ENCODE peak calls at places on chromosome 4, in four cellular contexts. One of them, this sample, is unnamed.

GRCh38 chr4:1756079-1756478 is 34.8 kb downstream of the TACC3 start:
- DNase-seq in astrocyte: no peak
- DNase-seq in stimulated activated CD8-positive, alpha-beta memory T cell treated with anti-CD3 and anti-CD28 coated beads, Interleukin-4, amount 100 ng/mL, for 4 hours: no peak
- DNase-seq in activated T-helper 1 cell treated with anti-CD3 and anti-CD28 coated beads, Interleukin-2, amount 50 U/mL, for 16 hours: no peak
- DNase-seq in this sample: no peak

GRCh38 chr4:157287445-157287844 is 66.9 kb downstream of the GRIA2 start:
- DNase-seq in stimulated activated CD8-positive, alpha-beta memory T cell treated with anti-CD3 and anti-CD28 coated beads, Interleukin-4, amount 100 ng/mL, for 4 hours: no peak
- DNase-seq in astrocyte: no peak
- DNase-seq in activated T-helper 1 cell treated with anti-CD3 and anti-CD28 coated beads, Interleukin-2, amount 50 U/mL, for 16 hours: no peak
- DNase-seq in this sample: no peak

GRCh38 chr4:108834167-108834566 is 71.3 kb upstream of the ETNPPL start:
- DNase-seq in stimulated activated CD8-positive, alpha-beta memory T cell treated with anti-CD3 and anti-CD28 coated beads, Interleukin-4, amount 100 ng/mL, for 4 hours: no peak
- DNase-seq in astrocyte: peak
- DNase-seq in activated T-helper 1 cell treated with anti-CD3 and anti-CD28 coated beads, Interleukin-2, amount 50 U/mL, for 16 hours: no peak
- DNase-seq in this sample: no peak

GRCh38 chr4:24551492-24552330 is 32.6 kb downstream of the DHX15 start:
- DNase-seq in stimulated activated CD8-positive, alpha-beta memory T cell treated with anti-CD3 and anti-CD28 coated beads, Interleukin-4, amount 100 ng/mL, for 4 hours: no peak
- DNase-seq in activated T-helper 1 cell treated with anti-CD3 and anti-CD28 coated beads, Interleukin-2, amount 50 U/mL, for 16 hours: no peak
- DNase-seq in astrocyte: peak
- DNase-seq in this sample: no peak

GRCh38 chr4:92735025-92735665 is 431.4 kb downstream of the GRID2 start:
- DNase-seq in stimulated activated CD8-positive, alpha-beta memory T cell treated with anti-CD3 and anti-CD28 coated beads, Interleukin-4, amount 100 ng/mL, for 4 hours: no peak
- DNase-seq in astrocyte: no peak
- DNase-seq in activated T-helper 1 cell treated with anti-CD3 and anti-CD28 coated beads, Interleukin-2, amount 50 U/mL, for 16 hours: no peak
- DNase-seq in this sample: no peak

GRCh38 chr4:81376720-81377119 is 95.0 kb downstream of the RASGEF1B start:
- DNase-seq in activated T-helper 1 cell treated with anti-CD3 and anti-CD28 coated beads, Interleukin-2, amount 50 U/mL, for 16 hours: no peak
- DNase-seq in stimulated activated CD8-positive, alpha-beta memory T cell treated with anti-CD3 and anti-CD28 coated beads, Interleukin-4, amount 100 ng/mL, for 4 hours: no peak
- DNase-seq in astrocyte: no peak
- DNase-seq in this sample: no peak

GRCh38 chr4:137521053-137521452 is 11.2 kb downstream of the PCDH18 start:
- DNase-seq in stimulated activated CD8-positive, alpha-beta memory T cell treated with anti-CD3 and anti-CD28 coated beads, Interleukin-4, amount 100 ng/mL, for 4 hours: no peak
- DNase-seq in activated T-helper 1 cell treated with anti-CD3 and anti-CD28 coated beads, Interleukin-2, amount 50 U/mL, for 16 hours: no peak
- DNase-seq in astrocyte: no peak
- DNase-seq in this sample: no peak

GRCh38 chr4:30718021-30718888 is 1.9 kb upstream of the PCDH7 start:
- DNase-seq in activated T-helper 1 cell treated with anti-CD3 and anti-CD28 coated beads, Interleukin-2, amount 50 U/mL, for 16 hours: no peak
- DNase-seq in stimulated activated CD8-positive, alpha-beta memory T cell treated with anti-CD3 and anti-CD28 coated beads, Interleukin-4, amount 100 ng/mL, for 4 hours: no peak
- DNase-seq in astrocyte: peak
- DNase-seq in this sample: peak

GRCh38 chr4:184287697-184288255 is 70.1 kb upstream of the ENPP6 start:
- DNase-seq in activated T-helper 1 cell treated with anti-CD3 and anti-CD28 coated beads, Interleukin-2, amount 50 U/mL, for 16 hours: no peak
- DNase-seq in stimulated activated CD8-positive, alpha-beta memory T cell treated with anti-CD3 and anti-CD28 coated beads, Interleukin-4, amount 100 ng/mL, for 4 hours: no peak
- DNase-seq in astrocyte: no peak
- DNase-seq in this sample: no peak

GRCh38 chr4:57249083-57249482 is 138.9 kb upstream of the IGFBP7 start:
- DNase-seq in stimulated activated CD8-positive, alpha-beta memory T cell treated with anti-CD3 and anti-CD28 coated beads, Interleukin-4, amount 100 ng/mL, for 4 hours: no peak
- DNase-seq in astrocyte: peak
- DNase-seq in activated T-helper 1 cell treated with anti-CD3 and anti-CD28 coated beads, Interleukin-2, amount 50 U/mL, for 16 hours: no peak
- DNase-seq in this sample: no peak

GRCh38 chr4:152975615-152976465 is 39.7 kb downstream of the FHDC1 start:
- DNase-seq in activated T-helper 1 cell treated with anti-CD3 and anti-CD28 coated beads, Interleukin-2, amount 50 U/mL, for 16 hours: no peak
- DNase-seq in astrocyte: no peak
- DNase-seq in stimulated activated CD8-positive, alpha-beta memory T cell treated with anti-CD3 and anti-CD28 coated beads, Interleukin-4, amount 100 ng/mL, for 4 hours: no peak
- DNase-seq in this sample: no peak

GRCh38 chr4:133624744-133625143 is 475.6 kb downstream of the PCDH10 start:
- DNase-seq in astrocyte: no peak
- DNase-seq in stimulated activated CD8-positive, alpha-beta memory T cell treated with anti-CD3 and anti-CD28 coated beads, Interleukin-4, amount 100 ng/mL, for 4 hours: no peak
- DNase-seq in activated T-helper 1 cell treated with anti-CD3 and anti-CD28 coated beads, Interleukin-2, amount 50 U/mL, for 16 hours: no peak
- DNase-seq in this sample: no peak

GRCh38 chr4:145308598-145308997 is 128.2 kb upstream of the OTUD4 start:
- DNase-seq in stimulated activated CD8-positive, alpha-beta memory T cell treated with anti-CD3 and anti-CD28 coated beads, Interleukin-4, amount 100 ng/mL, for 4 hours: no peak
- DNase-seq in astrocyte: no peak
- DNase-seq in activated T-helper 1 cell treated with anti-CD3 and anti-CD28 coated beads, Interleukin-2, amount 50 U/mL, for 16 hours: no peak
- DNase-seq in this sample: no peak

GRCh38 chr4:154602404-154603020 is 9.9 kb downstream of the FGG start:
- DNase-seq in stimulated activated CD8-positive, alpha-beta memory T cell treated with anti-CD3 and anti-CD28 coated beads, Interleukin-4, amount 100 ng/mL, for 4 hours: no peak
- DNase-seq in activated T-helper 1 cell treated with anti-CD3 and anti-CD28 coated beads, Interleukin-2, amount 50 U/mL, for 16 hours: no peak
- DNase-seq in astrocyte: peak
- DNase-seq in this sample: no peak

GRCh38 chr4:73740353-73740778 is at the start of gene CXCL8:
- DNase-seq in activated T-helper 1 cell treated with anti-CD3 and anti-CD28 coated beads, Interleukin-2, amount 50 U/mL, for 16 hours: no peak
- DNase-seq in astrocyte: peak
- DNase-seq in stimulated activated CD8-positive, alpha-beta memory T cell treated with anti-CD3 and anti-CD28 coated beads, Interleukin-4, amount 100 ng/mL, for 4 hours: no peak
- DNase-seq in this sample: no peak

GRCh38 chr4:184262901-184263300 is 45.2 kb upstream of the ENPP6 start:
- DNase-seq in activated T-helper 1 cell treated with anti-CD3 and anti-CD28 coated beads, Interleukin-2, amount 50 U/mL, for 16 hours: no peak
- DNase-seq in stimulated activated CD8-positive, alpha-beta memory T cell treated with anti-CD3 and anti-CD28 coated beads, Interleukin-4, amount 100 ng/mL, for 4 hours: no peak
- DNase-seq in astrocyte: no peak
- DNase-seq in this sample: no peak

GRCh38 chr4:37885496-37885895 is 5.4 kb upstream of the TBC1D1 start:
- DNase-seq in activated T-helper 1 cell treated with anti-CD3 and anti-CD28 coated beads, Interleukin-2, amount 50 U/mL, for 16 hours: no peak
- DNase-seq in stimulated activated CD8-positive, alpha-beta memory T cell treated with anti-CD3 and anti-CD28 coated beads, Interleukin-4, amount 100 ng/mL, for 4 hours: no peak
- DNase-seq in astrocyte: peak
- DNase-seq in this sample: no peak

GRCh38 chr4:6986067-6986780 is 56.9 kb upstream of the TADA2B start:
- DNase-seq in stimulated activated CD8-positive, alpha-beta memory T cell treated with anti-CD3 and anti-CD28 coated beads, Interleukin-4, amount 100 ng/mL, for 4 hours: no peak
- DNase-seq in astrocyte: peak
- DNase-seq in activated T-helper 1 cell treated with anti-CD3 and anti-CD28 coated beads, Interleukin-2, amount 50 U/mL, for 16 hours: no peak
- DNase-seq in this sample: no peak

GRCh38 chr4:3300198-3300671 is 7.4 kb downstream of the RGS12 start:
- DNase-seq in activated T-helper 1 cell treated with anti-CD3 and anti-CD28 coated beads, Interleukin-2, amount 50 U/mL, for 16 hours: no peak
- DNase-seq in stimulated activated CD8-positive, alpha-beta memory T cell treated with anti-CD3 and anti-CD28 coated beads, Interleukin-4, amount 100 ng/mL, for 4 hours: no peak
- DNase-seq in astrocyte: no peak
- DNase-seq in this sample: peak

GRCh38 chr4:174450051-174450450 is 72.2 kb downstream of the HPGD start:
- DNase-seq in astrocyte: no peak
- DNase-seq in stimulated activated CD8-positive, alpha-beta memory T cell treated with anti-CD3 and anti-CD28 coated beads, Interleukin-4, amount 100 ng/mL, for 4 hours: no peak
- DNase-seq in activated T-helper 1 cell treated with anti-CD3 and anti-CD28 coated beads, Interleukin-2, amount 50 U/mL, for 16 hours: no peak
- DNase-seq in this sample: no peak

GRCh38 chr4:151361966-151362365 is 36.6 kb upstream of the SH3D19 start:
- DNase-seq in activated T-helper 1 cell treated with anti-CD3 and anti-CD28 coated beads, Interleukin-2, amount 50 U/mL, for 16 hours: no peak
- DNase-seq in stimulated activated CD8-positive, alpha-beta memory T cell treated with anti-CD3 and anti-CD28 coated beads, Interleukin-4, amount 100 ng/mL, for 4 hours: no peak
- DNase-seq in astrocyte: no peak
- DNase-seq in this sample: no peak

GRCh38 chr4:146033149-146033548 is 94.5 kb upstream of the ZNF827 start:
- DNase-seq in stimulated activated CD8-positive, alpha-beta memory T cell treated with anti-CD3 and anti-CD28 coated beads, Interleukin-4, amount 100 ng/mL, for 4 hours: no peak
- DNase-seq in astrocyte: no peak
- DNase-seq in activated T-helper 1 cell treated with anti-CD3 and anti-CD28 coated beads, Interleukin-2, amount 50 U/mL, for 16 hours: no peak
- DNase-seq in this sample: no peak

GRCh38 chr4:77152421-77152820 is 4.6 kb upstream of the CCNG2 start:
- DNase-seq in astrocyte: no peak
- DNase-seq in activated T-helper 1 cell treated with anti-CD3 and anti-CD28 coated beads, Interleukin-2, amount 50 U/mL, for 16 hours: no peak
- DNase-seq in stimulated activated CD8-positive, alpha-beta memory T cell treated with anti-CD3 and anti-CD28 coated beads, Interleukin-4, amount 100 ng/mL, for 4 hours: no peak
- DNase-seq in this sample: no peak

GRCh38 chr4:39480902-39481695 is 22.2 kb downstream of the LIAS start:
- DNase-seq in stimulated activated CD8-positive, alpha-beta memory T cell treated with anti-CD3 and anti-CD28 coated beads, Interleukin-4, amount 100 ng/mL, for 4 hours: no peak
- DNase-seq in astrocyte: no peak
- DNase-seq in activated T-helper 1 cell treated with anti-CD3 and anti-CD28 coated beads, Interleukin-2, amount 50 U/mL, for 16 hours: no peak
- DNase-seq in this sample: no peak

GRCh38 chr4:16139066-16139945 is 55.5 kb upstream of the PROM1 start:
- DNase-seq in astrocyte: no peak
- DNase-seq in activated T-helper 1 cell treated with anti-CD3 and anti-CD28 coated beads, Interleukin-2, amount 50 U/mL, for 16 hours: no peak
- DNase-seq in stimulated activated CD8-positive, alpha-beta memory T cell treated with anti-CD3 and anti-CD28 coated beads, Interleukin-4, amount 100 ng/mL, for 4 hours: no peak
- DNase-seq in this sample: no peak

GRCh38 chr4:53907772-53908171 is 156.6 kb downstream of the CHIC2 start:
- DNase-seq in astrocyte: no peak
- DNase-seq in stimulated activated CD8-positive, alpha-beta memory T cell treated with anti-CD3 and anti-CD28 coated beads, Interleukin-4, amount 100 ng/mL, for 4 hours: no peak
- DNase-seq in activated T-helper 1 cell treated with anti-CD3 and anti-CD28 coated beads, Interleukin-2, amount 50 U/mL, for 16 hours: no peak
- DNase-seq in this sample: no peak

GRCh38 chr4:91427171-91427570 is 876.6 kb upstream of the GRID2 start:
- DNase-seq in activated T-helper 1 cell treated with anti-CD3 and anti-CD28 coated beads, Interleukin-2, amount 50 U/mL, for 16 hours: no peak
- DNase-seq in stimulated activated CD8-positive, alpha-beta memory T cell treated with anti-CD3 and anti-CD28 coated beads, Interleukin-4, amount 100 ng/mL, for 4 hours: no peak
- DNase-seq in astrocyte: peak
- DNase-seq in this sample: no peak

GRCh38 chr4:72846280-72847111 is 223.0 kb downstream of the COX18 start:
- DNase-seq in astrocyte: no peak
- DNase-seq in stimulated activated CD8-positive, alpha-beta memory T cell treated with anti-CD3 and anti-CD28 coated beads, Interleukin-4, amount 100 ng/mL, for 4 hours: no peak
- DNase-seq in activated T-helper 1 cell treated with anti-CD3 and anti-CD28 coated beads, Interleukin-2, amount 50 U/mL, for 16 hours: no peak
- DNase-seq in this sample: peak

GRCh38 chr4:7981738-7982394 is 42.2 kb upstream of the AFAP1 start:
- DNase-seq in astrocyte: no peak
- DNase-seq in activated T-helper 1 cell treated with anti-CD3 and anti-CD28 coated beads, Interleukin-2, amount 50 U/mL, for 16 hours: no peak
- DNase-seq in stimulated activated CD8-positive, alpha-beta memory T cell treated with anti-CD3 and anti-CD28 coated beads, Interleukin-4, amount 100 ng/mL, for 4 hours: no peak
- DNase-seq in this sample: no peak

GRCh38 chr4:53547983-53548382 is 43.3 kb downstream of the LNX1 start:
- DNase-seq in stimulated activated CD8-positive, alpha-beta memory T cell treated with anti-CD3 and anti-CD28 coated beads, Interleukin-4, amount 100 ng/mL, for 4 hours: no peak
- DNase-seq in astrocyte: peak
- DNase-seq in activated T-helper 1 cell treated with anti-CD3 and anti-CD28 coated beads, Interleukin-2, amount 50 U/mL, for 16 hours: no peak
- DNase-seq in this sample: no peak

GRCh38 chr4:48340276-48340904 is 939 bp upstream of the SLAIN2 start:
- DNase-seq in activated T-helper 1 cell treated with anti-CD3 and anti-CD28 coated beads, Interleukin-2, amount 50 U/mL, for 16 hours: no peak
- DNase-seq in astrocyte: peak
- DNase-seq in stimulated activated CD8-positive, alpha-beta memory T cell treated with anti-CD3 and anti-CD28 coated beads, Interleukin-4, amount 100 ng/mL, for 4 hours: no peak
- DNase-seq in this sample: no peak

GRCh38 chr4:42865572-42866189 is 26.8 kb upstream of the GRXCR1 start:
- DNase-seq in activated T-helper 1 cell treated with anti-CD3 and anti-CD28 coated beads, Interleukin-2, amount 50 U/mL, for 16 hours: peak
- DNase-seq in astrocyte: peak
- DNase-seq in stimulated activated CD8-positive, alpha-beta memory T cell treated with anti-CD3 and anti-CD28 coated beads, Interleukin-4, amount 100 ng/mL, for 4 hours: no peak
- DNase-seq in this sample: no peak

GRCh38 chr4:53693909-53694308 is 102.6 kb upstream of the LNX1 start:
- DNase-seq in stimulated activated CD8-positive, alpha-beta memory T cell treated with anti-CD3 and anti-CD28 coated beads, Interleukin-4, amount 100 ng/mL, for 4 hours: no peak
- DNase-seq in activated T-helper 1 cell treated with anti-CD3 and anti-CD28 coated beads, Interleukin-2, amount 50 U/mL, for 16 hours: no peak
- DNase-seq in astrocyte: no peak
- DNase-seq in this sample: no peak

GRCh38 chr4:177051473-177052060 is 258.1 kb upstream of the NEIL3 start:
- DNase-seq in stimulated activated CD8-positive, alpha-beta memory T cell treated with anti-CD3 and anti-CD28 coated beads, Interleukin-4, amount 100 ng/mL, for 4 hours: no peak
- DNase-seq in astrocyte: no peak
- DNase-seq in activated T-helper 1 cell treated with anti-CD3 and anti-CD28 coated beads, Interleukin-2, amount 50 U/mL, for 16 hours: no peak
- DNase-seq in this sample: no peak

GRCh38 chr4:111154924-111155323 is 532.0 kb upstream of the PITX2 start:
- DNase-seq in stimulated activated CD8-positive, alpha-beta memory T cell treated with anti-CD3 and anti-CD28 coated beads, Interleukin-4, amount 100 ng/mL, for 4 hours: no peak
- DNase-seq in astrocyte: no peak
- DNase-seq in activated T-helper 1 cell treated with anti-CD3 and anti-CD28 coated beads, Interleukin-2, amount 50 U/mL, for 16 hours: no peak
- DNase-seq in this sample: no peak